ENCODE peak calls at places on chromosomes 3 and 15, in four cellular contexts. V is EL, R is anterior cingulate cortex, N is BE2C. S is an unnamed sample.

GRCh38 chr3:151067158-151067557 is 18.3 kb upstream of the MED12L start:
- DNase-seq in V (no peak), R (no peak), N (peak), S (no peak)

GRCh38 chr3:196192036-196193001 is 18.9 kb downstream of the ZDHHC19 start:
- DNase-seq in V (no peak), R (no peak), N (no peak), S (no peak)

GRCh38 chr3:14676881-14677280 is 1.9 kb downstream of the C3orf20 start:
- DNase-seq in V (no peak), R (no peak), N (no peak), S (no peak)

GRCh38 chr15:85382942-85383341 is 2.5 kb downstream of the AKAP13 start:
- DNase-seq in V (no peak), R (no peak), N (no peak), S (no peak)

GRCh38 chr15:95247068-95247984 is 1016.0 kb downstream of the MCTP2 start:
- DNase-seq in V (peak), R (no peak), N (no peak), S (peak)

GRCh38 chr3:42654331-42655201 is 1.1 kb downstream of the ZBTB47 start:
- DNase-seq in V (peak), R (peak), N (peak), S (peak)

GRCh38 chr3:194279701-194280360 is 71.3 kb downstream of the CPN2 start:
- DNase-seq in V (no peak), R (no peak), N (no peak), S (no peak)

GRCh38 chr3:47601310-47601709 is 22.6 kb upstream of the CSPG5 start:
- DNase-seq in V (no peak), R (no peak), N (no peak), S (no peak)

S was measured in iris pigment epithelial cell.